ENCODE peak calls at places on chromosomes 7 and 10, in four cellular contexts. H is fibroblast of the aortic adventitia, W is NCI-H1436, L is left colon. N is an unnamed sample.

GRCh38 chr10:2077231-2077630 is 339.9 kb upstream of the ADARB2 start:
- DNase-seq in W (no peak), H (no peak), L (no peak), N (no peak)

GRCh38 chr7:25242678-25243077 is 14.4 kb upstream of the NPVF start:
- DNase-seq in W (no peak), H (no peak), L (no peak), N (no peak)

GRCh38 chr7:131493559-131493958 is 62.9 kb downstream of the PODXL start:
- DNase-seq in H (no peak), W (no peak), L (no peak), N (no peak)

GRCh38 chr7:91941450-91941849 is 788 bp downstream of the AKAP9 start:
- DNase-seq in L (peak), H (peak), W (peak), N (peak)

GRCh38 chr7:43112941-43113621 is 634 bp downstream of the HECW1 start:
- DNase-seq in H (peak), W (no peak), L (no peak), N (no peak)

GRCh38 chr10:58511765-58512469 is 755 bp upstream of the BICC1 start:
- DNase-seq in W (no peak), L (peak), H (peak), N (no peak)

GRCh38 chr7:76357379-76358052 is 1.3 kb downstream of the YWHAG start:
- DNase-seq in H (no peak), W (no peak), L (no peak), N (no peak)

GRCh38 chr7:82020076-82020475 is 250.2 kb upstream of the HGF start:
- DNase-seq in L (no peak), W (no peak), H (no peak), N (no peak)

GRCh38 chr7:157507987-157508386 is 171.2 kb downstream of the DNAJB6 start:
- DNase-seq in H (no peak), W (peak), L (no peak), N (no peak)

GRCh38 chr7:98119257-98119918 is 12.7 kb downstream of the LMTK2 start:
- DNase-seq in H (peak), L (no peak), W (no peak), N (no peak)

GRCh38 chr10:113011592-113012374 is 61.7 kb downstream of the TCF7L2 start:
- DNase-seq in H (no peak), L (no peak), W (no peak), N (no peak)

GRCh38 chr7:94656925-94657731 is 1.2 kb upstream of the SGCE start:
- DNase-seq in H (peak), L (peak), W (peak), N (peak)

GRCh38 chr10:72215611-72216549 is at the start of the genes ANAPC16 and ASCC1:
- DNase-seq in W (peak), L (peak), H (peak), N (peak)